ENCODE peak calls at places on chromosomes 5 and 9, in eight cellular contexts. One of them, this sample, is unnamed.

GRCh38 chr5:52983731-52984620 is 5.2 kb upstream of the ITGA2 start:
- DNase-seq in endothelial cell of umbilical vein: peak; percentile 79
- DNase-seq in stomach: no peak
- DNase-seq in suprapubic skin: no peak
- DNase-seq in GM12892: no peak
- DNase-seq in HepG2: no peak
- DNase-seq in breast epithelium: no peak
- DNase-seq in K562: no peak
- DNase-seq in this sample: no peak

GRCh38 chr5:156677963-156678362 is 172.1 kb upstream of the PPP1R2B start:
- DNase-seq in HepG2: no peak
- DNase-seq in suprapubic skin: no peak
- DNase-seq in endothelial cell of umbilical vein: no peak
- DNase-seq in stomach: no peak
- DNase-seq in GM12892: no peak
- DNase-seq in breast epithelium: no peak
- DNase-seq in K562: no peak
- DNase-seq in this sample: no peak

GRCh38 chr5:56532411-56532935 is 282.9 kb upstream of the MAP3K1 start:
- DNase-seq in K562: no peak
- DNase-seq in suprapubic skin: no peak
- DNase-seq in endothelial cell of umbilical vein: no peak
- DNase-seq in HepG2: no peak
- DNase-seq in stomach: no peak
- DNase-seq in breast epithelium: no peak
- DNase-seq in GM12892: no peak
- DNase-seq in this sample: no peak

GRCh38 chr5:139473565-139473964 is 2.8 kb downstream of the SMIM33 start:
- DNase-seq in suprapubic skin: no peak
- DNase-seq in breast epithelium: no peak
- DNase-seq in endothelial cell of umbilical vein: peak; percentile 64
- DNase-seq in stomach: no peak
- DNase-seq in HepG2: no peak
- DNase-seq in K562: peak; percentile 11
- DNase-seq in GM12892: no peak
- DNase-seq in this sample: no peak

GRCh38 chr9:106862946-106863740 is at the start of gene ZNF462:
- DNase-seq in endothelial cell of umbilical vein: peak; percentile 66
- DNase-seq in HepG2: no peak
- DNase-seq in suprapubic skin: no peak
- DNase-seq in stomach: no peak
- DNase-seq in GM12892: no peak
- DNase-seq in breast epithelium: peak; percentile 41
- DNase-seq in K562: no peak
- DNase-seq in this sample: no peak

GRCh38 chr9:72203205-72203803 is 54.1 kb downstream of the GDA start:
- DNase-seq in GM12892: no peak
- DNase-seq in stomach: no peak
- DNase-seq in breast epithelium: no peak
- DNase-seq in endothelial cell of umbilical vein: peak; percentile 24
- DNase-seq in K562: peak; percentile 22
- DNase-seq in HepG2: peak; percentile 53
- DNase-seq in suprapubic skin: no peak
- DNase-seq in this sample: peak; percentile 13

GRCh38 chr5:113489299-113489698 is 1.0 kb upstream of the MCC start:
- DNase-seq in GM12892: no peak
- DNase-seq in endothelial cell of umbilical vein: peak; percentile 36
- DNase-seq in HepG2: peak; percentile 57
- DNase-seq in stomach: no peak
- DNase-seq in breast epithelium: peak; percentile 82
- DNase-seq in K562: no peak
- DNase-seq in suprapubic skin: no peak
- DNase-seq in this sample: no peak

GRCh38 chr5:74595143-74595915 is 45.2 kb downstream of the ENC1 start:
- DNase-seq in GM12892: no peak
- DNase-seq in HepG2: peak; percentile 87
- DNase-seq in endothelial cell of umbilical vein: peak; percentile 89
- DNase-seq in stomach: no peak
- DNase-seq in suprapubic skin: no peak
- DNase-seq in K562: peak; percentile 38
- DNase-seq in breast epithelium: no peak
- DNase-seq in this sample: no peak

GRCh38 chr5:41435276-41435675 is 75.1 kb downstream of the PLCXD3 start:
- DNase-seq in suprapubic skin: no peak
- DNase-seq in GM12892: no peak
- DNase-seq in HepG2: no peak
- DNase-seq in K562: no peak
- DNase-seq in stomach: peak; percentile 41
- DNase-seq in breast epithelium: no peak
- DNase-seq in endothelial cell of umbilical vein: no peak
- DNase-seq in this sample: no peak

GRCh38 chr5:41427505-41427904 is 82.9 kb downstream of the PLCXD3 start:
- DNase-seq in HepG2: no peak
- DNase-seq in GM12892: no peak
- DNase-seq in suprapubic skin: no peak
- DNase-seq in endothelial cell of umbilical vein: no peak
- DNase-seq in K562: no peak
- DNase-seq in stomach: no peak
- DNase-seq in breast epithelium: no peak
- DNase-seq in this sample: no peak

GRCh38 chr5:41433552-41434181 is 76.7 kb downstream of the PLCXD3 start:
- DNase-seq in GM12892: no peak
- DNase-seq in K562: no peak
- DNase-seq in suprapubic skin: no peak
- DNase-seq in breast epithelium: no peak
- DNase-seq in endothelial cell of umbilical vein: no peak
- DNase-seq in stomach: no peak
- DNase-seq in HepG2: no peak
- DNase-seq in this sample: no peak

DNA sequence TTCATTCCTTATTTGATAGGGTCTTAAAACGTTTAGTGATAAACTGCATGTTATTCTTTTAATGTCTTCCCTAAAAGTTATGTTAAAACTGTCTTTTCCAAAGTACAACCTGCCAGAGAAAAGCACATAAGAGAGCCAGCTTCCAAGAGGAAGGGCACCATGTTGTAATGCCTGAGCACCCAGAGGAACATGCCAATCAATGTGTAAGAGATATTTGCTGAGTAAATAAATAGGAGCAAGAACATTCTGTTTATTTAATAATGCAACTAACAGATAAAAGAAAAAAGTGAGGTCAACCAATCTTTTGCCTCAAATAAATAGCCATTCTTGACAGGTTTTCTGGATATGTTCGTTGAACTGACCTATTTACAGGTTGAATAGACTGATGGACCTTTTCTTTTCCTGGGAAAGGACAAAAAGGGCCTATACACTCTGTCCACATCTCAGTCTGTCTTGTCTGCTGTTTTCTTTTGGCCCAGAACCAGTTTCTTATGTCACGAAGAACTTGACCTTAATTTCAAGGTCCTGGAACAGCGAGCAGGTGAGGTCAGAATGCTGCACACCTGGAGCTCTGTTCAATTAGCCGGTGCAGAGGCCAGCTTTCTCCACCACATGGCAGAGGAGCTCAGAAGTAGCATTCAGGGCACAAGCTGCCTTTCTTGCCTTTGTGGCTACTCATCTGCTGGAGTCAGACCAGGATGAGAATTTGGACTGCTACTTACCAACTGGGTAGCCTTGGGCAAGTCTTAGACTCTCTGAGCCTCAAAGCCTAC is 77.7 kb downstream of the PLCXD3 start:
- DNase-seq in K562: no peak
- DNase-seq in stomach: no peak
- DNase-seq in GM12892: no peak
- DNase-seq in breast epithelium: no peak
- DNase-seq in HepG2: no peak
- DNase-seq in suprapubic skin: no peak
- DNase-seq in endothelial cell of umbilical vein: no peak
- DNase-seq in this sample: no peak
- TF ChIP-seq POLR2A in K562: no peak
- TF ChIP-seq POLR2A in stomach: no peak
- TF ChIP-seq POLR2A in GM12892: no peak
- TF ChIP-seq POLR2A in breast epithelium: no peak
- TF ChIP-seq POLR2A in HepG2: no peak
- TF ChIP-seq POLR2A in suprapubic skin: no peak
- TF ChIP-seq POLR2A in endothelial cell of umbilical vein: no peak
- TF ChIP-seq POLR2A in this sample: no peak

DNA sequence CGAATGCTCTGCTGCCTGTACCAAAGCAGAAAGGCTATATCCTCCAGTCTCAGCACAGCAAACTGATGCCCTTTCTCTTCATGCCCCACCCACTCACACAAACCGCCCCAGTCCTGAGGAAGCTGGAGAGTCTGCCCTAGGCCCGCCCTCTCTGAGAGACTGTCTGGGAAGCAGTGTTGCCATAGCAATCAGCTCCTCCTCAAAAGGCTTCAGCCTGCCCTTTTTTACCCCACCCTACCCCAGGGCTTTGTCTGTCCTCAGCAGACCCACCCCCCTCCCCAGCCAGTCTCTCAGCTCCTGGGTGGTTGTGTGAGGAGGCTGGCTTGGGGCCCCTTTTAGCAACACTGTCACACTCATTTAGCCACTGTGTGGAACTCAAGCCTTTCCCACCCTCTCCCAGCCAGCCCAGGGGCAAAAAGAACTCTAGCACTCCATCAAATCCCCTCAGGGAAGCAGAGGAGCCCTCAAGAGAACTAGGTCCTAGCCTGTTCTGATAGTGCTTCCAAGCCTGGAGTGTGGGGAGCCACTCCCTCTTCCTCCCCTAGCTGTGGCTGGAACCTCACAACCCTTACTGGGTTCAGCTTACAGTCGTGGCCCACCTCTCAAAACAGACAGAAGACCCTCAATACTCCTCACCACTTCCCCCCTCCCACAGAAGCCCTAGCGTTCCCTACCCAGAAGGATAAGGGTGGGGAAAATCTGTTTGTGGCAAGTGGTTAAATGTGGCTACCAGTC is 1.4 kb downstream of the ATOSB start:
- DNase-seq in GM12892: no peak
- DNase-seq in K562: peak; percentile 72
- DNase-seq in suprapubic skin: peak; percentile 93
- DNase-seq in stomach: peak; percentile 64
- DNase-seq in endothelial cell of umbilical vein: peak; percentile 87
- DNase-seq in breast epithelium: peak; percentile 67
- DNase-seq in HepG2: peak; percentile 31
- DNase-seq in this sample: no peak
- TF ChIP-seq POLR2AphosphoS5 in GM12892: no peak
- TF ChIP-seq POLR2AphosphoS5 in K562: no peak
- TF ChIP-seq POLR2AphosphoS5 in suprapubic skin: no peak
- TF ChIP-seq POLR2AphosphoS5 in stomach: peak; percentile 43
- TF ChIP-seq POLR2AphosphoS5 in endothelial cell of umbilical vein: no peak
- TF ChIP-seq POLR2AphosphoS5 in breast epithelium: no peak
- TF ChIP-seq POLR2AphosphoS5 in HepG2: no peak
- TF ChIP-seq POLR2AphosphoS5 in this sample: no peak

GRCh38 chr9:114282926-114283325 is 40.0 kb upstream of the ORM1 start:
- DNase-seq in GM12892: no peak
- DNase-seq in endothelial cell of umbilical vein: no peak
- DNase-seq in K562: no peak
- DNase-seq in stomach: no peak
- DNase-seq in suprapubic skin: peak; percentile 58
- DNase-seq in breast epithelium: no peak
- DNase-seq in HepG2: no peak
- DNase-seq in this sample: no peak

GRCh38 chr9:114286146-114286679 is 36.7 kb upstream of the ORM1 start:
- DNase-seq in GM12892: no peak
- DNase-seq in endothelial cell of umbilical vein: no peak
- DNase-seq in breast epithelium: no peak
- DNase-seq in suprapubic skin: peak; percentile 43
- DNase-seq in HepG2: no peak
- DNase-seq in stomach: no peak
- DNase-seq in K562: no peak
- DNase-seq in this sample: no peak

GRCh38 chr9:114283551-114284111 is 39.3 kb upstream of the ORM1 start:
- DNase-seq in endothelial cell of umbilical vein: no peak
- DNase-seq in K562: no peak
- DNase-seq in suprapubic skin: peak; percentile 76
- DNase-seq in breast epithelium: no peak
- DNase-seq in stomach: no peak
- DNase-seq in HepG2: no peak
- DNase-seq in GM12892: no peak
- DNase-seq in this sample: no peak

GRCh38 chr9:114285166-114285867 is 37.6 kb upstream of the ORM1 start:
- DNase-seq in K562: no peak
- DNase-seq in suprapubic skin: peak; percentile 74
- DNase-seq in HepG2: no peak
- DNase-seq in stomach: no peak
- DNase-seq in GM12892: no peak
- DNase-seq in breast epithelium: no peak
- DNase-seq in endothelial cell of umbilical vein: peak; percentile 37
- DNase-seq in this sample: no peak

GRCh38 chr9:114284316-114285060 is 38.4 kb upstream of the ORM1 start:
- DNase-seq in suprapubic skin: peak; percentile 75
- DNase-seq in endothelial cell of umbilical vein: no peak
- DNase-seq in breast epithelium: no peak
- DNase-seq in GM12892: no peak
- DNase-seq in K562: no peak
- DNase-seq in HepG2: no peak
- DNase-seq in stomach: no peak
- DNase-seq in this sample: no peak
- TF ChIP-seq POLR2A in suprapubic skin: no peak
- TF ChIP-seq POLR2A in endothelial cell of umbilical vein: no peak
- TF ChIP-seq POLR2A in breast epithelium: no peak
- TF ChIP-seq POLR2A in GM12892: no peak
- TF ChIP-seq POLR2A in K562: no peak
- TF ChIP-seq POLR2A in HepG2: no peak
- TF ChIP-seq POLR2A in stomach: no peak
- TF ChIP-seq POLR2A in this sample: no peak

GRCh38 chr5:98772415-98773213 is 849 bp upstream of the RGMB start:
- DNase-seq in K562: no peak
- DNase-seq in endothelial cell of umbilical vein: peak; percentile 22
- DNase-seq in stomach: peak; percentile 83
- DNase-seq in HepG2: peak; percentile 62
- DNase-seq in suprapubic skin: peak; percentile 89
- DNase-seq in breast epithelium: peak; percentile 67
- DNase-seq in GM12892: peak; percentile 33
- DNase-seq in this sample: peak; percentile 23

GRCh38 chr5:98775246-98775961 is 1.9 kb downstream of the RGMB start:
- DNase-seq in breast epithelium: no peak
- DNase-seq in endothelial cell of umbilical vein: no peak
- DNase-seq in HepG2: no peak
- DNase-seq in suprapubic skin: no peak
- DNase-seq in GM12892: no peak
- DNase-seq in stomach: no peak
- DNase-seq in K562: no peak
- DNase-seq in this sample: no peak

GRCh38 chr5:98773214-98773463 is 324 bp upstream of the RGMB start:
- DNase-seq in HepG2: no peak
- DNase-seq in stomach: no peak
- DNase-seq in endothelial cell of umbilical vein: peak; percentile 92
- DNase-seq in GM12892: no peak
- DNase-seq in K562: no peak
- DNase-seq in breast epithelium: no peak
- DNase-seq in suprapubic skin: no peak
- DNase-seq in this sample: no peak

GRCh38 chr5:98774192-98775046 is 956 bp downstream of the RGMB start:
- DNase-seq in endothelial cell of umbilical vein: peak; percentile 78
- DNase-seq in GM12892: peak; percentile 17
- DNase-seq in stomach: peak; percentile 72
- DNase-seq in suprapubic skin: no peak
- DNase-seq in HepG2: peak; percentile 61
- DNase-seq in K562: no peak
- DNase-seq in breast epithelium: peak; percentile 50
- DNase-seq in this sample: peak; percentile 41

DNA sequence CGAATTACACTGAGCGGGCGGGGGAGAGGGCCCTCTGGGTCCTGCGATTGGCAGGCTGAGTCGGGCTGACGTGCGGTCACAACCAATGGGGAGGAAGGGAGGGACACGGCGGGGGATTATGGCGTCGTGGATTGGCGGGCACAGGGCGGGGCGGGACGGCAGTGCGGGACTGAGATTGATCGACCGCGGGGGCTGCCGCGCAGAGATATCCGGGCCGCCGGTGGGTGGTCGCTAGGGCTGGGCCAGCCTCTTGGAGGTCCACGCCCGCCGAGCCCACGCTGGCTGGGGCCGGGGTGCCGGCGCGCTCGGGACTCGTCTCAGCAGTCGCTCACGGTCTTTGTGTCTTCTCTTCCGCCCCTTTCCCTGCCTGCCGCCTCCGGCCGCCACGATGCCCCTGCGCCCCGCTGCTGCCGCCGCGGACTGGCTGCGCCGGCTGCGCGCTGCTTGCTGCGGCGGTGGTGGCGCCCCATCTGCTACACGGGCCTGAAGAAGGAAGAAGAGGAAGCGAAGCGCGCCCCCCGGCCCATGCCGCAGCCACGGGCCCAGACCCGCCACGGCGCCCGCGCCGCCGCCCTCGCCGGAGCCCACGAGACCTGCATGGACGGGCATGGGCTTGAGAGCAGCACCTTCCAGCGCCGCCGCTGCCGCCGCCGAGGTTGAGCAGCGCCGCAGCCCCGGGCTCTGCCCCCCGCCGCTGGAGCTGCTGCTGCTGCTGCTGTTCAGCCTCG is at the start of gene RGMB:
- DNase-seq in endothelial cell of umbilical vein: peak; percentile 99
- DNase-seq in GM12892: peak; percentile 90
- DNase-seq in HepG2: peak; percentile 95
- DNase-seq in stomach: peak; percentile 97
- DNase-seq in suprapubic skin: peak; percentile 99
- DNase-seq in K562: peak; percentile 26
- DNase-seq in breast epithelium: peak; percentile 98
- DNase-seq in this sample: peak; percentile 89
- TF ChIP-seq POLR2AphosphoS5 in endothelial cell of umbilical vein: peak; percentile 90
- TF ChIP-seq POLR2AphosphoS5 in GM12892: peak; percentile 60
- TF ChIP-seq POLR2AphosphoS5 in HepG2: peak; percentile 52
- TF ChIP-seq POLR2AphosphoS5 in stomach: peak; percentile 46
- TF ChIP-seq POLR2AphosphoS5 in suprapubic skin: no peak
- TF ChIP-seq POLR2AphosphoS5 in K562: no peak
- TF ChIP-seq POLR2AphosphoS5 in breast epithelium: no peak
- TF ChIP-seq POLR2AphosphoS5 in this sample: no peak